ENCODE peak calls at places on chromosomes 2 and 18, in four cellular contexts. D is GM12878, M is K562, W is HepG2. U is an unnamed sample.

GRCh38 chr2:237258146-237258545 is 155.8 kb downstream of the COL6A3 start:
- DNase-seq in D (no peak), M (no peak), W (no peak), U (peak; percentile 41)

GRCh38 chr2:204604061-204604460 is 58.8 kb downstream of the PARD3B start:
- DNase-seq in D (no peak), M (no peak), W (no peak), U (no peak)

GRCh38 chr2:144515694-144516416 is 4.1 kb downstream of the ZEB2 start:
- DNase-seq in D (no peak), M (peak; percentile 61), W (no peak), U (no peak)

GRCh38 chr18:79925656-79925979 is 25.8 kb downstream of the SLC66A2 start:
- DNase-seq in D (no peak), M (no peak), W (no peak), U (no peak)

GRCh38 chr2:70233892-70234291 is 14.5 kb downstream of the TIA1 start:
- DNase-seq in D (no peak), M (no peak), W (no peak), U (no peak)

GRCh38 chr18:35502062-35502461 is 4.3 kb upstream of the INO80C start:
- DNase-seq in D (no peak), M (no peak), W (no peak), U (no peak)

GRCh38 chr2:190344275-190344827 is 962 bp downstream of the INPP1 start:
- DNase-seq in D (no peak), M (no peak), W (peak; percentile 75), U (no peak)

GRCh38 chr2:950627-950992 is at the start of gene SNTG2:
- DNase-seq in D (no peak), M (peak; percentile 32), W (no peak), U (peak; percentile 66)

GRCh38 chr2:197205590-197206215 is 104.9 kb downstream of the ANKRD44 start:
- DNase-seq in D (peak; percentile 56), M (no peak), W (no peak), U (no peak)

GRCh38 chr2:192082121-192082520 is 112.6 kb downstream of the TMEFF2 start:
- DNase-seq in D (no peak), M (peak; percentile 7), W (no peak), U (no peak)

GRCh38 chr2:8767324-8767723 is 70.1 kb downstream of the KIDINS220 start:
- DNase-seq in D (no peak), M (no peak), W (peak; percentile 32), U (no peak)

GRCh38 chr18:21242141-21243040 is at the start of gene GREB1L:
- DNase-seq in D (no peak), M (no peak), W (peak; percentile 16), U (peak; percentile 77)
- TF ChIP-seq CBFB in D (no peak), M (no peak), W (no peak), U (no peak)

GRCh38 chr18:50559750-50560680 is at the start of gene MAPK4:
- DNase-seq in D (no peak), M (peak; percentile 34), W (no peak), U (peak; percentile 49)
- TF ChIP-seq CBFB in D (no peak), M (no peak), W (no peak), U (no peak)

GRCh38 chr2:13106302-13106701 is 389.6 kb downstream of the TRIB2 start:
- DNase-seq in D (no peak), M (no peak), W (no peak), U (no peak)
- TF ChIP-seq CBFB in D (no peak), M (no peak), W (no peak), U (no peak)

GRCh38 chr2:11023326-11024009 is 111.7 kb downstream of the KCNF1 start:
- DNase-seq in D (no peak), M (no peak), W (no peak), U (no peak)
- TF ChIP-seq CBFB in D (no peak), M (no peak), W (no peak), U (no peak)

DNA sequence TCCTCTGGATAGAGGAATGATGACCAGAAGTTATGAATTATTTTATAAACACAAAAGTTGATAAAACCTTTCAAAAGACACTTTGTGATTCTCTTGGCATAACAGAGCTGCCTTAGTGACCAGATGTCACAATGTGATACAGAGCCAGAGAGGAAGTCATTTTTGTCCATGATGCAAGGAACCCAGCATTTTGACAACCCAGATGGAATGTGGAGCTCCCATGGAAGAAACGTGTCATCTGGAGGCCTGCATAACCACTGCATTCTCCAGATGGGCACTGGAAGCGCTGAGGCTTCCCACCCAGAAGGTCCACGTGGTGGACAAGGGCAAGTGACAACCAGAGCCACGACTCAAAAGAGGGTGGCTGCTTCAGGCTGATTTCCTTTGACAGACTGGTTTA is 30.1 kb downstream of the HRH4 start:
- DNase-seq in D (no peak), M (no peak), W (no peak), U (no peak)
- TF ChIP-seq CBFB in D (no peak), M (no peak), W (no peak), U (no peak)

GRCh38 chr2:134576478-134576877 is 142.3 kb downstream of the TMEM163 start:
- DNase-seq in D (no peak), M (no peak), W (no peak), U (no peak)

GRCh38 chr2:134575888-134576287 is 142.9 kb downstream of the TMEM163 start:
- DNase-seq in D (no peak), M (no peak), W (no peak), U (no peak)

GRCh38 chr2:134572996-134573395 is 145.8 kb downstream of the TMEM163 start:
- DNase-seq in D (no peak), M (no peak), W (no peak), U (no peak)

GRCh38 chr2:134573724-134574123 is 145.1 kb downstream of the TMEM163 start:
- DNase-seq in D (no peak), M (no peak), W (no peak), U (no peak)

GRCh38 chr2:134574610-134575332 is 144.0 kb downstream of the TMEM163 start:
- DNase-seq in D (no peak), M (no peak), W (no peak), U (no peak)
- TF ChIP-seq CBFB in D (no peak), M (no peak), W (no peak), U (no peak)

U was measured in WTC11.